ENCODE peak calls at places on chromosomes 12 and 14, in four cellular contexts. V is caudate nucleus; W is left cardiac atrium; D is activated T-helper 1 cell treated with anti-CD3 and anti-CD28 coated beads, Interleukin-2, amount 50 U/mL, for 16 hours. T is an unnamed sample.

GRCh38 chr12:18653465-18653864 is 84.3 kb downstream of the PLCZ1 start:
- DNase-seq in V (no peak), W (no peak), D (no peak), T (no peak)

GRCh38 chr12:124633269-124633953 is 66.0 kb upstream of the NCOR2 start:
- DNase-seq in V (no peak), W (no peak), D (no peak), T (no peak)

GRCh38 chr14:101732128-101732527 is 29.4 kb upstream of the PPP2R5C start:
- DNase-seq in V (no peak), W (no peak), D (no peak), T (no peak)

GRCh38 chr12:124551268-124552144 is 15.9 kb downstream of the NCOR2 start:
- DNase-seq in V (no peak), W (peak; percentile 62), D (no peak), T (no peak)

GRCh38 chr12:55833056-55833455 is 3.7 kb upstream of the DNAJC14 start:
- DNase-seq in V (no peak), W (no peak), D (no peak), T (no peak)

GRCh38 chr12:118581396-118581795 is 205.0 kb downstream of the SUDS3 start:
- DNase-seq in V (no peak), W (no peak), D (no peak), T (no peak)

GRCh38 chr12:80846930-80847329 is 90.8 kb downstream of the LIN7A start:
- DNase-seq in V (no peak), W (no peak), D (no peak), T (no peak)

GRCh38 chr12:25767613-25768012 is 190.9 kb upstream of the RASSF8 start:
- DNase-seq in V (no peak), W (no peak), D (no peak), T (no peak)

GRCh38 chr12:42568952-42569916 is 20.3 kb downstream of the PRICKLE1 start:
- DNase-seq in V (no peak), W (no peak), D (no peak), T (no peak)

GRCh38 chr12:78060186-78060585 is 229.5 kb downstream of the NAV3 start:
- DNase-seq in V (no peak), W (no peak), D (no peak), T (no peak)

GRCh38 chr14:21723431-21724045 is 49.9 kb upstream of the OR4E1 start:
- DNase-seq in V (no peak), W (no peak), D (peak; percentile 13), T (no peak)

GRCh38 chr12:69655616-69656336 is 43.3 kb downstream of the BEST3 start:
- DNase-seq in V (no peak), W (no peak), D (no peak), T (no peak)

GRCh38 chr12:71661977-71662522 is 1.6 kb downstream of the ZFC3H1 start:
- DNase-seq in V (no peak), W (no peak), D (no peak), T (no peak)

GRCh38 chr14:102693006-102693755 is 84.1 kb upstream of the TRAF3 start:
- DNase-seq in V (no peak), W (no peak), D (no peak), T (no peak)

GRCh38 chr12:99386907-99387306 is 260.6 kb upstream of the GARIN6 start:
- DNase-seq in V (no peak), W (no peak), D (no peak), T (no peak)

GRCh38 chr12:499837-500458 is 40.2 kb downstream of the B4GALNT3 start:
- DNase-seq in V (no peak), W (peak; percentile 33), D (no peak), T (no peak)

GRCh38 chr12:93234641-93235040 is 143.1 kb upstream of the NUDT4 start:
- DNase-seq in V (no peak), W (peak; percentile 44), D (no peak), T (no peak)

GRCh38 chr14:92729632-92730358 is 18.6 kb downstream of the LGMN start:
- DNase-seq in V (no peak), W (no peak), D (no peak), T (no peak)